ENCODE peak calls at places on chromosomes 3 and 15, in eight cellular contexts. C is Right ventricle myocardium superior; A is CD4-positive, alpha-beta T cell; E is DMS 273 treated with DMSO at 0.1 percent for 48 hours; W is A172; G is EL; D is B cell; P is mucosa of gallbladder. M is an unnamed sample.

GRCh38 chr3:14404396-14405119 is 2.2 kb downstream of the SLC6A6 start:
- DNase-seq in C (no peak), A (no peak), E (no peak), W (no peak), G (no peak), D (no peak), P (no peak), M (no peak)

GRCh38 chr3:105611304-105612192 is 244.8 kb downstream of the ALCAM start:
- DNase-seq in C (no peak), A (no peak), E (no peak), W (no peak), G (no peak), D (no peak), P (peak; percentile 66), M (no peak)

GRCh38 chr3:112847692-112848091 is 1.0 kb upstream of the CD200R1L start:
- DNase-seq in C (no peak), A (no peak), E (no peak), W (no peak), G (no peak), D (no peak), P (no peak), M (no peak)

GRCh38 chr3:46214751-46215352 is 6.7 kb upstream of the CCR1 start:
- DNase-seq in C (no peak), A (no peak), E (no peak), W (peak; percentile 7), G (peak; percentile 29), D (no peak), P (peak; percentile 40), M (no peak)

GRCh38 chr3:98732239-98733054 is 30.7 kb upstream of the ST3GAL6 start:
- DNase-seq in C (peak; percentile 79), A (no peak), E (peak; percentile 75), W (peak; percentile 46), G (peak; percentile 44), D (no peak), P (no peak), M (peak; percentile 71)

GRCh38 chr15:94042163-94042954 is 189.0 kb upstream of the MCTP2 start:
- DNase-seq in C (no peak), A (no peak), E (no peak), W (peak; percentile 56), G (peak; percentile 6), D (no peak), P (peak; percentile 19), M (no peak)

GRCh38 chr3:53045107-53045783 is 628 bp downstream of the SFMBT1 start:
- DNase-seq in C (peak; percentile 80), A (peak; percentile 60), E (no peak), W (no peak), G (peak; percentile 60), D (peak; percentile 70), P (peak; percentile 49), M (peak; percentile 94)

GRCh38 chr3:165939141-165939540 is 101.9 kb upstream of the BCHE start:
- DNase-seq in C (no peak), A (no peak), E (no peak), W (no peak), G (no peak), D (no peak), P (no peak), M (no peak)

GRCh38 chr3:34206996-34207395 is 408.6 kb downstream of the PDCD6IP start:
- DNase-seq in C (no peak), A (no peak), E (no peak), W (peak; percentile 77), G (peak; percentile 36), D (no peak), P (no peak), M (no peak)

GRCh38 chr15:69751147-69751546 is 298.5 kb downstream of the RPLP1 start:
- DNase-seq in C (no peak), A (no peak), E (no peak), W (no peak), G (no peak), D (no peak), P (no peak), M (no peak)

GRCh38 chr3:153624310-153625030 is 462.4 kb downstream of the RAP2B start:
- DNase-seq in C (no peak), A (peak; percentile 38), E (no peak), W (no peak), G (no peak), D (no peak), P (no peak), M (no peak)

GRCh38 chr3:12969487-12969886 is 103.7 kb downstream of the IQSEC1 start:
- DNase-seq in C (peak; percentile 62), A (no peak), E (no peak), W (no peak), G (no peak), D (no peak), P (no peak), M (no peak)

GRCh38 chr15:38054488-38054887 is 120.0 kb downstream of the TMCO5A start:
- DNase-seq in C (no peak), A (no peak), E (no peak), W (peak; percentile 22), G (peak; percentile 48), D (no peak), P (no peak), M (peak; percentile 50)

GRCh38 chr3:40292637-40293036 is 16.9 kb upstream of the EIF1B start:
- DNase-seq in C (no peak), A (no peak), E (no peak), W (no peak), G (no peak), D (no peak), P (no peak), M (no peak)

GRCh38 chr3:184540777-184541681 is 20.6 kb upstream of the EPHB3 start:
- DNase-seq in C (peak; percentile 73), A (peak; percentile 74), E (no peak), W (peak; percentile 63), G (peak; percentile 30), D (peak; percentile 75), P (peak; percentile 84), M (peak; percentile 42)

GRCh38 chr3:43173949-43174348 is 68.1 kb upstream of the POMGNT2 start:
- DNase-seq in C (no peak), A (no peak), E (no peak), W (no peak), G (no peak), D (no peak), P (no peak), M (no peak)